ENCODE peak calls at places on chromosomes 7 and 10, in six cellular contexts. Z, F, P, T, Q and I are unnamed samples.

GRCh38 chr10:7872041-7872442 is 53.7 kb downstream of the TAF3 start:
- DNase-seq in P (peak), Q (no peak), F (no peak), T (no peak), Z (no peak), I (no peak)

GRCh38 chr10:126781817-126782216 is 111.3 kb upstream of the C10orf90 start:
- DNase-seq in P (no peak), Q (no peak), T (no peak), Z (no peak), F (no peak), I (no peak)

GRCh38 chr10:30041394-30042105 is 17.8 kb downstream of the JCAD start:
- DNase-seq in Z (no peak), T (no peak), Q (no peak), P (no peak), F (no peak), I (no peak)

GRCh38 chr10:102596506-102596971 is 47.7 kb upstream of the TRIM8 start:
- DNase-seq in F (no peak), P (peak), Q (no peak), T (peak), Z (no peak), I (no peak)

GRCh38 chr10:86969421-86970041 is 1.2 kb downstream of the ADIRF start:
- DNase-seq in Q (no peak), Z (no peak), T (no peak), P (no peak), F (no peak), I (no peak)

GRCh38 chr10:124003070-124003419 is 90.4 kb downstream of the CHST15 start:
- DNase-seq in T (no peak), Z (no peak), P (no peak), Q (no peak), F (no peak), I (no peak)

GRCh38 chr7:154832557-154833138 is 170.3 kb downstream of the PAXIP1 start:
- DNase-seq in F (no peak), P (no peak), Q (no peak), T (no peak), Z (no peak), I (no peak)

GRCh38 chr10:84118395-84119006 is 20.8 kb upstream of the GHITM start:
- DNase-seq in Z (no peak), F (no peak), P (no peak), Q (no peak), T (no peak), I (no peak)

GRCh38 chr7:101553018-101553770 is 75.9 kb downstream of the MYL10 start:
- DNase-seq in F (no peak), T (no peak), Z (no peak), P (no peak), Q (no peak), I (no peak)

GRCh38 chr7:101911011-101911799 is 93.8 kb downstream of the CUX1 start:
- DNase-seq in Z (no peak), F (no peak), P (no peak), T (no peak), Q (no peak), I (no peak)

GRCh38 chr7:148871030-148871429 is 13.1 kb downstream of the EZH2 start:
- DNase-seq in Q (no peak), Z (no peak), F (no peak), T (no peak), P (no peak), I (no peak)

GRCh38 chr7:111858331-111858730 is 296.0 kb upstream of the IMMP2L start:
- DNase-seq in Q (no peak), Z (no peak), F (no peak), P (no peak), T (no peak), I (no peak)

GRCh38 chr7:111855161-111855841 is 293.0 kb upstream of the IMMP2L start:
- DNase-seq in P (peak), Z (no peak), T (peak), F (peak), Q (no peak), I (no peak)

GRCh38 chr7:111853231-111853990 is 291.1 kb upstream of the IMMP2L start:
- DNase-seq in Q (no peak), Z (no peak), T (no peak), P (peak), F (no peak), I (no peak)

GRCh38 chr7:111852081-111852480 is 289.8 kb upstream of the IMMP2L start:
- DNase-seq in F (no peak), Q (no peak), T (no peak), Z (no peak), P (peak), I (no peak)

GRCh38 chr7:111855842-111856227 is 293.5 kb upstream of the IMMP2L start:
- DNase-seq in F (no peak), Q (no peak), T (peak), P (peak), Z (no peak), I (no peak)
- TF ChIP-seq CTCF in F (no peak), Q (no peak), T (peak), P (no peak), Z (no peak), I (no peak)

GRCh38 chr7:128954830-128955797 is 17.4 kb downstream of the IRF5 start:
- DNase-seq in P (peak), F (no peak), T (peak), Q (no peak), Z (no peak), I (no peak)
- TF ChIP-seq CTCF in P (peak), F (no peak), T (no peak), Q (no peak), Z (no peak), I (peak)

DNA sequence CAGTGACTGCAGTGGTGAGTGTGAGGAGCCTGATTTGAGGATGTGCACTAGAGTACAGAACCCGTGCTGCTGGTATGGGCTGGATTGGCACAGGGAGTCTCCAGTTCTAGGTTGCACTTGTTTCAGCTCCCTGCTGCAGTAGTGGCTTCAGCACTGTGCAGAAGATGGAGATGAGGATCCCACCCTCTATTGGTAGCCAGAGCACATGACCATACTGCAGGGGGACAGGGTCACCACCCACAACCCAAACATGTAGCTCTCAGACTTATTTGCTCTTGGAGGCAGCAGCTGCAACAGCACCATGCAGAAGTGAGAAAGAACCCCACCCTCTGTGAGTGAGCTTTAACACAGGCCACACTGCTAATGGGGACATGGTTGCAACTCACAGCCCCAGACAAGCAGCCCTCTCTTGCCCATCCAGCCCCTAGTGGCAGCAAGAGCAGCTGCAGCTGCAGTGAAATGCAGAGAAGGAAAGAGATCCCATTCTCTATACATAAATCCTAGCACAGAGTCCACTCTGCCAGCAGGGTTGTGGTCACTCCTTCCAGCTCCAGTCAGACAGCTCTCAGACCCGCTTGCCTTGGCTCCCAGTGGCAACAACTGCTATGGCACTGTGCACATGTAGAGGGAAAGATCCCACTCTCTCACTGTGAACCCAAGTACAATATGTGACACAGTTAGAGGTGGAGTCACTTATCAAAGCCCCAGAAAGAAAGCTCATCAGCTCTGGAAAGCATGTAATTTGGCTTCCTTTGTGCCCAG is 51.4 kb upstream of the SCIN start:
- DNase-seq in P (peak), T (peak), Z (no peak), Q (no peak), F (no peak), I (no peak)
- TF ChIP-seq CTCF in P (peak), T (peak), Z (peak), Q (no peak), F (no peak), I (peak)

GRCh38 chr10:111515264-111515663 is 438.4 kb downstream of the ADRA2A start:
- DNase-seq in T (no peak), Q (no peak), Z (no peak), F (no peak), P (no peak), I (no peak)

GRCh38 chr10:111511751-111512150 is 434.9 kb downstream of the ADRA2A start:
- DNase-seq in F (no peak), P (peak), Q (no peak), T (no peak), Z (no peak), I (peak)

GRCh38 chr10:111516144-111516543 is 439.3 kb downstream of the ADRA2A start:
- DNase-seq in T (no peak), Q (no peak), Z (no peak), F (no peak), P (no peak), I (no peak)

DNA sequence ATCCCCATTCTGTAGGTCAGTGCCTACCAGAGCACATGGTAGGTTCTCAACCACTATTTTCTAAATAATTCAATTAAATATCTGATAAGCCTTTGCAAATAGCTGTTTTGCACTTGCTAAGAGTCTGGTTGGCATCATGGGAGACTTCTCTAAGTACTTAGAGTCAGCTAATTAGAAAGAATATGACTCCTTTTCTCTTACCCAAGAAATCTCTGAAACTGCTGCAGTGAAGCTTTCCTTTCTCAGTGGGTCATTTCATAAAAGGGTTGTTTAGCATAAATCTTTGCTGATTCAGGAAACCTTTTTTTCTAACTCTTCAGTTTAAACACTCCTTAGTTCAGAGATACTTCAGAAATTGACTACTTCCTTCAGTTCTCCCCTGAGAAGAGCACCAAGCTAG is 438.9 kb downstream of the ADRA2A start:
- DNase-seq in P (no peak), Q (no peak), Z (no peak), T (no peak), F (no peak), I (no peak)
- TF ChIP-seq CTCF in P (no peak), Q (no peak), Z (no peak), T (no peak), F (no peak), I (no peak)

DNA sequence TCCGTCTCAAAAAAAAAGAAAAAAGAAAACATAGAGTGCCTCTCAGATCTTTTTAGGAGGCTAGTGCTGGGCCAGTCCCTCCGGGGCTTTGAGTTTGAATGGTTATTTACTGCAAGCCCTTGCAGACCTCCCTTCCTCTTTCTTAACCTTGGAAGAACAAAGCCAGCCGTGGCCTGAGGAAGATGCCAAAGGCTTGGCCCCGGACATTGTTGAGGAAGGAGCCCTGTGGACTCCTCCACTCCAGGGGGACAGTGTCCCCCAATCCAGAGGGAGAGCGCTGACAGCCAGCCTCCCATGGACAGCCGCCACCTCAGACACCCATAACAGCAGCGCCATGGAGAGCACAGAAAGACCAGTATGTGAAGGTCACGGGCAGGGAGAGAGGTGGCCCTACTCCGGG is 5.0 kb downstream of the TSPAN33 start:
- DNase-seq in T (no peak), P (no peak), F (no peak), Q (no peak), Z (no peak), I (no peak)
- TF ChIP-seq CTCF in T (no peak), P (no peak), F (no peak), Q (no peak), Z (no peak), I (no peak)

GRCh38 chr7:158404031-158404761 is 183.4 kb downstream of the PTPRN2 start:
- DNase-seq in Q (no peak), P (no peak), T (no peak), Z (no peak), F (no peak), I (no peak)
- TF ChIP-seq CTCF in Q (no peak), P (no peak), T (no peak), Z (no peak), F (no peak), I (no peak)

GRCh38 chr7:45072131-45073030 is 16.4 kb downstream of the NACAD start:
- DNase-seq in T (no peak), Z (no peak), F (no peak), P (no peak), Q (no peak), I (no peak)

GRCh38 chr7:45074738-45075644 is 13.8 kb downstream of the NACAD start:
- DNase-seq in T (no peak), F (no peak), Z (no peak), Q (no peak), P (no peak), I (no peak)

GRCh38 chr7:45073843-45074737 is 14.7 kb downstream of the NACAD start:
- DNase-seq in F (no peak), P (no peak), Z (no peak), T (no peak), Q (no peak), I (no peak)

GRCh38 chr7:45071528-45071927 is 17.2 kb downstream of the NACAD start:
- DNase-seq in F (no peak), P (no peak), T (no peak), Q (no peak), Z (no peak), I (no peak)

DNA sequence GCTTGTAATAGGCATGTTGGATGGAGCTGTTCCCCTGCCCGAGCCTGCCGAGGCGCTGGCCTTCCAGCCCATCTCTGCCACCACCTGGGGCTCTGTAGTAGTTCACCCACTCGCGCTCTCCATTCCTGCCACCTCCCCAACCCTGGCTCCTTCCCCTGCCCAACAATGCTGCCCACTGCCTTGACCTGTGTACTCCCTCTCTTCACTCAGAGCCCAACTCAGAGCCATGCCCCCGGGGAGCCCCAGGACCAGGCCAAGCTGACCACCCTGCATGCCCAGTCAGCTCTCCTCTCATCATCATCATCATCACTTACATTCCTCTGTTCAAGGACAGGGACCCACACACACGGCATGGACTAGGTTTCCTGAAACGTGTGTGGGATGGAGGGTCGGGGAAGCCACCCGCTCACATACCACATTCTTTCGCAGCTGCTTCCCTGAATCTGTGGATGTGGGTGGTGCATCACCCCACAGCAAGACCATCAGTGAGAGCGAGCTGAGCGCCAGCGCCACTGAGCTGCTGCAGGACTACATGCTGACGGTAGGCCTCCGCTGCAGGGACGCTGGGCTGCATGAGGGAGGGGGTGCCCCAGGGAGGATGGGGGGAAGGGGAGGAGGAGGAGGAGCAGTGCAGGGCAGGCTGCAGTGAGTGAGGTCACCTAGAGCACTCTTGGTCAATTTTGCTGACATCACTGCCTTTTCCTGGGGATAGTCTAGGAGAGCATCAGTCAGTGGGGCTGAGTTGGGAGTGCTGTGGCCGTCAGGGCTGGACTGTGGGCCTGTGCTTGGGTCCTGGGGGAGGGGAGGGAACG is 15.5 kb downstream of the NACAD start:
- DNase-seq in F (no peak), T (no peak), P (peak), Q (no peak), Z (no peak), I (no peak)
- TF ChIP-seq CTCF in F (no peak), T (no peak), P (no peak), Q (no peak), Z (no peak), I (no peak)

DNA sequence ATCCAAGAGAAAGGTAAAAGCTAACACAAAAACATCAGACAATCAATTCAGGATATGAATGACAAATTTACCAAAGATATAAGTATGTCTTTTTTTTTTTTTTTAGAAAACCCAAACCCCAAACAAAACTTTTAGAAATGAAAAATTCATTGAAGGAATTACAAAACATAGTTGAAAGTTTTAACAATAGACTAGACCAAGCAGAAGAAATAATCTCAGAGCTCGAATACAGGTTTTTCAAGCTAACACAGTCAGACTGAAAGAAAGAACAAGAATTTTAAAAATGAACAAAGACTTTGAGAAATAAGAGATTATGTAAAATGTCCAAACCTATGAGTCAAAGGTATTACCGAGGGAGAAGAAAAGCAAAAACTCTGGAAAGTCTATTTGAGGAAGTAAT is 198.3 kb upstream of the SLC26A5 start:
- DNase-seq in Q (no peak), T (no peak), F (no peak), Z (no peak), P (no peak), I (no peak)
- TF ChIP-seq CTCF in Q (no peak), T (no peak), F (no peak), Z (no peak), P (no peak), I (no peak)

DNA sequence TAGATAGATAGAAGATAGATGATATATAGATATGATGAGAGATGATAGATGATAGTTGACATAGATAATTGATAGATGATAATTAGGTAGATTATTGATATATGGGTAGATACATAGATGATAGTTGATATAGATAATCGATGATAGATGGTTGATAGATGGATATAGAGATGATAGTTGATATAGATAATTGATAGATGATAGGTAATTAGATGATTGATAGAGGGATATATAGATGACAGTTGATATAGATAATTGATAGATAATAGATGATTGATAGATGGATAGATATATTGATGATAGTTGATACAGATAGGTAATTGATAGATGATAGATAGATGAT is 72.3 kb downstream of the PRR15 start:
- DNase-seq in T (no peak), F (no peak), Z (no peak), P (no peak), Q (no peak), I (no peak)
- TF ChIP-seq CTCF in T (no peak), F (no peak), Z (no peak), P (peak), Q (no peak), I (no peak)

GRCh38 chr7:159031750-159032149 is 112.9 kb downstream of the VIPR2 start:
- DNase-seq in Z (no peak), P (no peak), F (peak), Q (no peak), T (no peak), I (no peak)

GRCh38 chr7:159032310-159032709 is 112.4 kb downstream of the VIPR2 start:
- DNase-seq in T (no peak), P (no peak), F (peak), Q (no peak), Z (no peak), I (no peak)

GRCh38 chr7:159031135-159031701 is 113.4 kb downstream of the VIPR2 start:
- DNase-seq in P (peak), Q (no peak), T (no peak), F (peak), Z (no peak), I (no peak)

GRCh38 chr7:159028456-159029401 is 115.9 kb downstream of the VIPR2 start:
- DNase-seq in Z (no peak), P (no peak), F (peak), T (no peak), Q (no peak), I (no peak)

GRCh38 chr7:159030490-159031134 is 114.1 kb downstream of the VIPR2 start:
- DNase-seq in P (peak), F (peak), Z (no peak), Q (no peak), T (no peak), I (peak)
- TF ChIP-seq CTCF in P (peak), F (peak), Z (no peak), Q (no peak), T (no peak), I (peak)